ENCODE peak calls at places on chromosomes 5 and 9, in five cellular contexts. H, J, T, P and G are unnamed samples.

GRCh38 chr5:178398856-178399722 is 166.5 kb upstream of the PHYKPL start:
- DNase-seq in T (no peak), J (peak), P (no peak), H (no peak), G (no peak)

GRCh38 chr5:126810983-126811382 is 34.0 kb downstream of the LMNB1 start:
- DNase-seq in H (no peak), P (no peak), T (no peak), J (no peak), G (no peak)

GRCh38 chr5:171630047-171630669 is 155.5 kb upstream of the SMIM23 start:
- DNase-seq in T (peak), H (peak), P (peak), J (peak), G (peak)

GRCh38 chr5:79850316-79850822 is 140.7 kb downstream of the MTX3 start:
- DNase-seq in H (no peak), J (no peak), T (peak), P (no peak), G (peak)

GRCh38 chr9:110788871-110789270 is 120.3 kb downstream of the MUSK start:
- DNase-seq in H (no peak), T (no peak), J (no peak), P (no peak), G (no peak)

GRCh38 chr9:124286292-124286931 is 28.7 kb downstream of the NEK6 start:
- DNase-seq in J (no peak), T (peak), H (no peak), P (no peak), G (no peak)

GRCh38 chr9:7402704-7403389 is 396.7 kb downstream of the DMAC1 start:
- DNase-seq in P (no peak), H (no peak), T (peak), J (no peak), G (no peak)

GRCh38 chr5:43007246-43007910 is 32.7 kb downstream of the ANXA2R start:
- DNase-seq in J (peak), H (peak), T (peak), P (peak), G (peak)

GRCh38 chr5:36664762-36665161 is 58.4 kb downstream of the SLC1A3 start:
- DNase-seq in P (no peak), H (peak), T (no peak), J (no peak), G (no peak)

GRCh38 chr5:148397968-148398595 is 14.3 kb downstream of the FBXO38 start:
- DNase-seq in J (no peak), P (no peak), T (no peak), H (peak), G (no peak)

GRCh38 chr9:86641970-86642369 is 287.8 kb upstream of the TUT7 start:
- DNase-seq in T (no peak), P (no peak), H (no peak), J (no peak), G (no peak)

GRCh38 chr5:157563373-157564148 is 12.0 kb downstream of the ADAM19 start:
- DNase-seq in T (peak), J (no peak), H (peak), P (no peak), G (no peak)

GRCh38 chr9:12464910-12465512 is 228.2 kb upstream of the TYRP1 start:
- DNase-seq in T (peak), J (no peak), P (no peak), H (peak), G (no peak)

GRCh38 chr9:125255781-125256391 is 5.7 kb upstream of the GAPVD1 start:
- DNase-seq in T (no peak), P (peak), H (peak), J (peak), G (no peak)

GRCh38 chr5:152560508-152561137 is 155.5 kb upstream of the NMUR2 start:
- DNase-seq in P (no peak), J (peak), H (peak), T (peak), G (peak)

GRCh38 chr9:120680579-120680978 is 33.7 kb downstream of the MEGF9 start:
- DNase-seq in T (no peak), H (no peak), P (no peak), J (no peak), G (no peak)

GRCh38 chr9:131180454-131180853 is 55.1 kb downstream of the NUP214 start:
- DNase-seq in H (no peak), J (no peak), T (peak), P (no peak), G (no peak)

GRCh38 chr5:42612997-42613396 is 143.6 kb upstream of the CCDC152 start:
- DNase-seq in H (peak), J (no peak), P (no peak), T (peak), G (no peak)

GRCh38 chr9:2771101-2771500 is 53.8 kb downstream of the KCNV2 start:
- DNase-seq in J (no peak), H (no peak), P (no peak), T (no peak), G (no peak)

GRCh38 chr5:60473654-60474053 is 226.3 kb downstream of the DEPDC1B start:
- DNase-seq in J (no peak), P (no peak), T (no peak), H (no peak), G (no peak)

GRCh38 chr9:129322022-129322621 is 144.1 kb upstream of the IER5L start:
- DNase-seq in H (no peak), P (no peak), J (no peak), T (no peak), G (no peak)

GRCh38 chr9:137000177-137000930 is 4.0 kb upstream of the CLIC3 start:
- DNase-seq in J (no peak), T (peak), P (no peak), H (no peak), G (no peak)

GRCh38 chr9:5688109-5688508 is 59.2 kb downstream of the RIC1 start:
- DNase-seq in T (peak), J (no peak), P (no peak), H (peak), G (no peak)

GRCh38 chr5:32173394-32174010 is 617 bp downstream of the GOLPH3 start:
- DNase-seq in T (peak), J (peak), P (peak), H (peak), G (peak)

GRCh38 chr9:87149794-87150193 is 202.5 kb upstream of the GAS1 start:
- DNase-seq in T (peak), H (no peak), J (no peak), P (no peak), G (no peak)

GRCh38 chr5:57779383-57780223 is 297.0 kb upstream of the ACTBL2 start:
- DNase-seq in H (peak), J (no peak), T (peak), P (peak), G (no peak)

GRCh38 chr5:89097103-89097502 is 214.1 kb upstream of the MEF2C start:
- DNase-seq in J (no peak), T (no peak), P (no peak), H (no peak), G (no peak)

GRCh38 chr9:78189461-78189860 is 46.4 kb upstream of the CEP78 start:
- DNase-seq in P (no peak), H (no peak), T (peak), J (no peak), G (no peak)

GRCh38 chr5:57004800-57005199 is 52.9 kb upstream of the MIER3 start:
- DNase-seq in H (peak), T (no peak), P (no peak), J (no peak), G (no peak)

GRCh38 chr9:83270116-83270515 is 207.2 kb upstream of the RASEF start:
- DNase-seq in T (no peak), H (no peak), P (no peak), J (no peak), G (no peak)

GRCh38 chr9:84435902-84436301 is 95.3 kb upstream of the SLC28A3 start:
- DNase-seq in T (no peak), J (no peak), H (no peak), P (no peak), G (no peak)

GRCh38 chr5:143400541-143401252 is 2.8 kb downstream of the NR3C1 start:
- DNase-seq in P (no peak), T (peak), H (no peak), J (no peak), G (no peak)

GRCh38 chr9:34506623-34507022 is 16.2 kb downstream of the ENHO start:
- DNase-seq in P (no peak), T (no peak), J (no peak), H (no peak), G (peak)

GRCh38 chr5:131171276-131171815 is 602 bp downstream of the LYRM7 start:
- DNase-seq in T (no peak), P (no peak), J (no peak), H (peak), G (no peak)

GRCh38 chr5:58905944-58906343 is 323.1 kb downstream of the RAB3C start:
- DNase-seq in H (no peak), T (no peak), P (no peak), J (no peak), G (no peak)

GRCh38 chr9:72365525-72366256 is 683 bp upstream of the ZFAND5 start:
- DNase-seq in T (peak), J (peak), H (peak), P (peak), G (peak)
- TF ChIP-seq CTCF in T (no peak), J (no peak), H (peak), P (no peak), G (peak)

GRCh38 chr5:140292212-140293040 is 10.5 kb downstream of the PFDN1 start:
- DNase-seq in J (no peak), H (peak), T (no peak), P (no peak), G (no peak)

GRCh38 chr5:140296289-140296688 is 6.6 kb downstream of the PFDN1 start:
- DNase-seq in T (no peak), J (no peak), P (no peak), H (no peak), G (no peak)

GRCh38 chr5:140295414-140295813 is 7.5 kb downstream of the PFDN1 start:
- DNase-seq in T (peak), P (peak), J (no peak), H (peak), G (no peak)

GRCh38 chr5:140293091-140293996 is 9.6 kb downstream of the PFDN1 start:
- DNase-seq in T (peak), H (no peak), J (no peak), P (no peak), G (no peak)

DNA sequence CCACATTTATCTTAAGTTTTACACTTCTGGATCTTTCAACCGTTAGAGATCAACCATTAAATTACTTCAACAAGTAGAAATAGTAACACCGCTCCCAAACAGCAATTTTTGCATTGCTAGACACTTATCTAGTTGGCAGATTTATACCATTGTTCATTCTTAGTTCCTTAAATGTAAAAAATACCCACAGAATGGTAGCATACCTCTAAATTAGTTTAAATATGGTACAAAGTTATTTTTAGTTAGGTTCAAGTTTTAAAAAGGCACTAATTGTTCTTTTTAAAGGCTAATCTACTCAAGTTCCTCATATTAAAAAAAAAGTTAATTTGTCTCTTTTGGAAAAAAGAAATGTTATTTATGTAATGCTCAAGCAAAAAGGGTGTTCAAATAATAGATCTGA is 8.1 kb downstream of the PFDN1 start:
- DNase-seq in T (no peak), P (no peak), H (no peak), J (no peak), G (no peak)
- TF ChIP-seq CTCF in T (no peak), P (no peak), H (no peak), J (no peak), G (no peak)

DNA sequence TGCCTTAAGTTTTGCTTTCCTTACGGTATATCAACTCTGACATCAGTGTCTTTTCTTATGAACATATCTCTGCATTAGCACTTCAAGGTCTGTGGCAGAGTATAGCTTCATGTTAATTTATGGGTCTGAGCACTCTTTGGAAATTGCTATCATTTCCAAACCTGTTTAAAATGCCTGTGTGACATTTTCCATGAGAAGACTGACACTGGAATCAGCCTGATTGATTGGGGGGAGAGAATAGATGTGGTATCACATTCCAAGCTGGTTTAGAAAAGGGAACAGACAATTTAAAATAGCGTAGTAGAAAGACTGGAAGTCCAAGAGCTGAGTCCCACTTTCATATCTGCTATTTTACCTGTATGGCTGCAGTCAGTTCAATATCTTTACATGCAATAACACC is 272.1 kb upstream of the CDH10 start:
- DNase-seq in T (no peak), H (no peak), J (no peak), P (no peak), G (no peak)
- TF ChIP-seq CTCF in T (no peak), H (no peak), J (no peak), P (no peak), G (no peak)

DNA sequence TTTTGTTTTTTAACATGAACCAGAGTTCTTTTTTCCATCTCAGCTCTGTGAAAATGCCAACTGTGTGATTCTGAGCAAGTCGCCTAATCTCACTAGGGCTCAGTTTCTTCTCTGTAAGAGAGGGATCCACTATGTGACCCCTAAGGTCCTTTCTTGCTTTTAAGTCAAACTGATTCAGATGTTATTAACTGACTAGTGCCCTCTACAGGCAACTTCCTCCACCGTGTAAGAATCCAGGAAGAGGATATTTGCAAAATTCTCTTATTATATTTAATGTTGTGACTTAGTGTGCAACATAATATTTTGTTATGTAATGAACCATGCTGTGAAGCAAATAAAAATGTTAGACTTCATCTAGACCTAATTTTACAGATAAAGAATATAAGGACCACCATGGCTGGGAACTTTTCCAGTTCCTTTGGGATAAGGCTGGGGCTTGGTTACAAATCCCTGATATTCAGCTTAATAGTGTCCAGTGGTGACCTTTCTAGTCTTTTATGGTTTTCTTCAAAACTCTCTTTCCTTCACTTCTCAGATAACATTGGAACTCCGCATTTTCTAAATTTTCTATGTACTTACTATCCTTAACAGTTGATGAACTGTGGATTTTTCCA is 244.7 kb downstream of the PIK3R1 start:
- DNase-seq in H (peak), T (peak), J (no peak), P (peak), G (no peak)
- TF ChIP-seq CTCF in H (peak), T (peak), J (peak), P (peak), G (peak)

GRCh38 chr9:91771864-91772263 is 178.2 kb downstream of the ROR2 start:
- DNase-seq in T (peak), P (no peak), J (no peak), H (no peak), G (no peak)

GRCh38 chr9:91770229-91770628 is 179.8 kb downstream of the ROR2 start:
- DNase-seq in T (no peak), P (no peak), J (no peak), H (no peak), G (no peak)

GRCh38 chr9:91768977-91769916 is 180.8 kb downstream of the ROR2 start:
- DNase-seq in J (no peak), H (no peak), P (no peak), T (no peak), G (no peak)

GRCh38 chr9:91773166-91773565 is 176.9 kb downstream of the ROR2 start:
- DNase-seq in J (no peak), T (no peak), H (no peak), P (no peak), G (no peak)

GRCh38 chr9:91771027-91771426 is 179.0 kb downstream of the ROR2 start:
- DNase-seq in P (no peak), H (peak), J (peak), T (peak), G (no peak)
- TF ChIP-seq CTCF in P (no peak), H (peak), J (no peak), T (peak), G (peak)

GRCh38 chr5:173835131-173835530 is 53.0 kb upstream of the CPEB4 start:
- DNase-seq in T (no peak), H (no peak), J (no peak), P (no peak), G (no peak)
- TF ChIP-seq CTCF in T (no peak), H (no peak), J (no peak), P (no peak), G (no peak)